ENCODE peak calls at places on chromosomes 4 and X, in four cellular contexts. P, N, B and K are unnamed samples.

GRCh38 chr4:159101983-159102622 is 776 bp upstream of the RAPGEF2 start:
- DNase-seq in P (no peak), N (no peak), B (no peak), K (peak; percentile 4)

GRCh38 chrX:63713510-63713909 is 71.5 kb downstream of the ARHGEF9 start:
- DNase-seq in P (no peak), N (no peak), B (no peak), K (no peak)

GRCh38 chr4:9800878-9801277 is 19.4 kb downstream of the DRD5 start:
- DNase-seq in P (no peak), N (no peak), B (no peak), K (no peak)

GRCh38 chrX:45068555-45068954 is 132.1 kb downstream of the DIPK2B start:
- DNase-seq in P (no peak), N (no peak), B (no peak), K (no peak)

GRCh38 chr4:79563218-79563617 is 155.2 kb upstream of the GK2 start:
- DNase-seq in P (no peak), N (no peak), B (no peak), K (no peak)

GRCh38 chr4:16844796-16845586 is 53.5 kb downstream of the LDB2 start:
- DNase-seq in P (no peak), N (no peak), B (peak; percentile 32), K (no peak)

GRCh38 chrX:47217121-47217851 is 1.2 kb upstream of the CDK16 start:
- DNase-seq in P (no peak), N (no peak), B (peak; percentile 44), K (peak; percentile 14)

GRCh38 chrX:39633293-39633692 is 464.5 kb downstream of the BCOR start:
- DNase-seq in P (no peak), N (no peak), B (no peak), K (no peak)

GRCh38 chrX:16578218-16578617 is 71.7 kb upstream of the S100G start:
- DNase-seq in P (no peak), N (no peak), B (no peak), K (no peak)

GRCh38 chrX:13897571-13897970 is 80.7 kb upstream of the GPM6B start:
- DNase-seq in P (no peak), N (no peak), B (no peak), K (no peak)

GRCh38 chrX:101078716-101079115 is at the start of gene TMEM35A:
- DNase-seq in P (no peak), N (no peak), B (no peak), K (no peak)

GRCh38 chr4:53916431-53916889 is 147.9 kb downstream of the CHIC2 start:
- DNase-seq in P (no peak), N (no peak), B (no peak), K (no peak)

GRCh38 chr4:115361781-115362180 is 248.4 kb upstream of the NDST4 start:
- DNase-seq in P (no peak), N (no peak), B (no peak), K (no peak)

GRCh38 chr4:182240161-182241130 is 2.8 kb upstream of the TENM3 start:
- DNase-seq in P (no peak), N (no peak), B (peak; percentile 81), K (peak; percentile 79)

GRCh38 chr4:176193126-176193525 is 2.3 kb downstream of the SPATA4 start:
- DNase-seq in P (no peak), N (no peak), B (no peak), K (no peak)

GRCh38 chrX:42930951-42931350 is 153.0 kb upstream of the PPP1R2C start:
- DNase-seq in P (no peak), N (no peak), B (no peak), K (no peak)

GRCh38 chr4:154630307-154630706 is 17.9 kb upstream of the FGG start:
- DNase-seq in P (no peak), N (no peak), B (no peak), K (no peak)

DNA sequence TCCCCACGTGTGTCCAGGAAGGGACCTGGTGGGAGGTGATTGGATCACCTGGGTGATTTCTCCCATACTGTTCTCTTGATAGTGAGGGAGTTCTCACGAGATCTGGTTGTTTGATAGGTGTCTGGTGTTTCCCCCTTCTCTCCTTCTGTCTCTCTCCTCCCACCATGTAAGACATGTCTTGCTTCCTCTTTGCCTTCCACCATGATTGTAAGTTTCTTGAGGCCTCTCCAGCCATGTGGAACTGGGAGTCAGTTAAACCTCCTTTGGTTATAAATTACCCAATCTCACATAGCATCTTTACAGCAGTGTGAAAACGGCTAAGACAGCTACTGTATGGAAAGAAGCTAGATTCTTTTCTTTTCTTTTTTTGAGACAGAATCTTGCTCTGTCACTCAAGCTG is 21.6 kb upstream of the FGG start:
- DNase-seq in P (no peak), N (no peak), B (no peak), K (no peak)
- TF ChIP-seq RNF2 in P (no peak), N (no peak), B (no peak), K (no peak)

DNA sequence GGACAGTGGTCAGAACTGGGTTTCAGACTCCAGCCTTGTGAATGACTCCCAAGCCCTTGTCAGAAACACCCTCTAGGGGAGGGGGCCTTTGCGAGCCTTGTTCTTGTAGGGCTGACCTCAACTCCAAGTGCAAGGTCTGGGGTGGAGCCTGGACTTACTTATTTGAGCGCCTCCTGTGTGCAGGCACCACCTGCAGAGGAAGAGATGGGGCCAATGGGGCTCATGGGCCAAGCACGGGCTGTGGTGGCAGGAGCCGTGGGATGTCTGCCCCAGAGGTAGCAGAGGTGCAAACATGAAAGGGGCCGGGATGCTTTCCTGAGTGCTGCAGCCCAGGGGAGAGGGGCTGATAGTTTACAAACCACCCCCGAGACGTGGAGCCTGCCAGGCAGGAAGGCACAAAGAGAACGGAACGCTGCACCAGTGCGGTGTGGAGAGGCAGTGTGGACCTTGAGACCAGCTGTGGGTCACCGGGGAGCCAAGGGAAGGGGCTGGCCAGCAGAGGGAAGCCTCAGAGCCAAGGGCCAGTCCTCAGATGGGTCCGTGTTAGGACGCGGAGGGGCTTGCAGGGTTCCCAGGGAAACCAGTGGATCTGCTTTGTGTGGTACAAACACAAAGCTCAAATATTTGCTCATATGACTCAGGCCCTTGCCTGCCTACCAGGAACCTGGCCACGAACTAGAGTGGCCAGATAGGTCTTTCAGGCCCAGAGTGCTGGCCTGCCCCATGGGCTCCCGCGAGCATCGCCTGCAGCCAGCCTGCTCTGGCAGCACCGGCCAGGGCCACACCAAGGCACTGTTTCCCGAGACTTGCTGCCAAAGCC is 8.7 kb upstream of the TADA2B start:
- DNase-seq in P (no peak), N (no peak), B (peak; percentile 91), K (peak; percentile 80)
- TF ChIP-seq RFX5 in P (no peak), N (no peak), B (no peak), K (no peak)

GRCh38 chr4:172950990-172951389 is 217.6 kb upstream of the GALNT7 start:
- DNase-seq in P (no peak), N (no peak), B (no peak), K (no peak)
- TF ChIP-seq EP300 in P (no peak), N (no peak), B (no peak), K (no peak)

GRCh38 chrX:110748256-110748811 is 47.3 kb downstream of the CHRDL1 start:
- DNase-seq in P (no peak), N (no peak), B (no peak), K (no peak)

GRCh38 chrX:110745288-110745687 is 50.3 kb downstream of the CHRDL1 start:
- DNase-seq in P (no peak), N (no peak), B (no peak), K (no peak)

GRCh38 chrX:110750526-110751189 is 45.0 kb downstream of the CHRDL1 start:
- DNase-seq in P (no peak), N (no peak), B (no peak), K (no peak)

GRCh38 chrX:110743679-110744340 is 51.8 kb downstream of the CHRDL1 start:
- DNase-seq in P (no peak), N (no peak), B (no peak), K (no peak)

DNA sequence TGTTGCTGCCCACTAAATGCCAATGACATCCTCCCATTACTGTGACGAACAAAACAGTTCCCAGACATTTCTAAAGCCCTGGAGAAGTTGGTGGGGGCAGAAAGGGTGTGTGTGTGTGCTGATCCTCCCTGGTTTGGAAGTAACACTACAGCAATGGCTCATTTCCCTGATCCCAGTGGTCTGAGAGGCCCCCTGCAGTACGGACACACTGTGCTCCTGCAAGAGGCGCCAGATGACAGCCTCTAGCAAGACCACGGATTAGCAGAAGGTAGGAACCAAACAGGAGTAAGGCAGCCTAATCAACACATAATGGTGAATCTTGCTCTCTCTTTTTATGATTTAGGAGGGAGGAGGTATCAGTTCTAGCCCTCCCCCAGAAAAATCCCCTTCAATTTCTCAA is 49.6 kb downstream of the CHRDL1 start:
- DNase-seq in P (no peak), N (no peak), B (no peak), K (no peak)
- TF ChIP-seq RNF2 in P (no peak), N (no peak), B (no peak), K (no peak)

DNA sequence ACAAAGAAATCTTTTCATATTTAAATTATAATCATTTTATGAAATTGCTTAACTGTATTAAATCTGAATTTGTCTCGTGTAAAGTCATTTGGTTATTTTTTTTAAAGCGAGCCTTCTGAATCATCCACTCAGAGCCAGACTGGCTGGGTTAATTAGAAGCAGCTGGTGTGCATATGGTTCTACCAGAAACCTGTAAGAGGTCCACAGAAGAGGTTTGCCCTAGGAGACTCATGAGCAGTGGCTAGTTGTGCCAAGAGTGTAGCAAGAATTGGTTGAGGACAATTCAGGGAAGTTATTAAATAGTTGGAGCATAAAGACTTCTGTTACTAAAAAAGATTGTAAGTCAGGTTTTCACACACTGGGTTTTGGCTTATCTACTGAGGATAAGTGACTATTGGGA is 267.4 kb downstream of the IL1RAPL2 start:
- DNase-seq in P (no peak), N (no peak), B (no peak), K (no peak)
- TF ChIP-seq RFX5 in P (no peak), N (no peak), B (no peak), K (no peak)

DNA sequence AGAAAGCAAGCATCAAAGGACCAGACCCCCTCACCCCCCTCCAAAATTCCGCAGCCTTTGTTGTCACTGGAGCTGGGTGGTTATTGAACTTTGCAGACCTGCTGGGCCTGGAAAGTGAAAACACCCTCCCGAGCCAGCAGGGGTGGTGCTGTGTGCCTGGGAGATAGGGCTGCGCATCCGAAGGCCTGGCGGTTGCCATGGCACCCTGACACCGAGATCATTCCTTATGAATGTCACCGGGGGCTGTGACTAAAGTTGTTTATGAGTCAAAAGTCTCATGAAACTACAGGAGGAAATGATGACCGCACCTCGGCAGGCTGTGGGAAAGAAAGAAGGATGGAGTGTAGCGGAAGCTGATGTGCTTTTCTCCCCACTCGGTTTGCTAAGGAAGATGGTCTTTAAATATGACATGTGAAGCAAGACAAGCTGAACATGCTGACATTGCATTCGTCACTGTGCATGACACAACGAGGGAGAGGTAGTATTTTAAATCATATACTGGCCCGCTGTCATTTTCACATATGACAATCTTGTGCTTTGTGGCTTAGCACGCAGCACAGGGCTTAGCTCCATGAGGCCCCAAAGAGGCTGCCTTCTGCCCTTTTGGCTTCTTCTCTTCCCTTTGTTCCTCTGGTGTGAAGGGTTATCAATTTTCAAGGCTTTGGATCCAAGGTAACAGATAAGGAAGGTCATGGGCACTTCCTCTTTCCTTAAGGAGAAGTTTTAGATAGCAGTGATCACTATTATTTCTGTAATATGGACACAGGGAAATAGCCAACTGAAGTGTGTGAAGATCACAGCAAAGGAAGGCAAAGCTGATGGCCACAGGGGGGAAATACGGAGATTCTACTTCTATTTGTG is 367.1 kb downstream of the UNC5C start:
- DNase-seq in P (no peak), N (peak; percentile 58), B (no peak), K (no peak)
- TF ChIP-seq EP300 in P (no peak), N (no peak), B (no peak), K (no peak)

DNA sequence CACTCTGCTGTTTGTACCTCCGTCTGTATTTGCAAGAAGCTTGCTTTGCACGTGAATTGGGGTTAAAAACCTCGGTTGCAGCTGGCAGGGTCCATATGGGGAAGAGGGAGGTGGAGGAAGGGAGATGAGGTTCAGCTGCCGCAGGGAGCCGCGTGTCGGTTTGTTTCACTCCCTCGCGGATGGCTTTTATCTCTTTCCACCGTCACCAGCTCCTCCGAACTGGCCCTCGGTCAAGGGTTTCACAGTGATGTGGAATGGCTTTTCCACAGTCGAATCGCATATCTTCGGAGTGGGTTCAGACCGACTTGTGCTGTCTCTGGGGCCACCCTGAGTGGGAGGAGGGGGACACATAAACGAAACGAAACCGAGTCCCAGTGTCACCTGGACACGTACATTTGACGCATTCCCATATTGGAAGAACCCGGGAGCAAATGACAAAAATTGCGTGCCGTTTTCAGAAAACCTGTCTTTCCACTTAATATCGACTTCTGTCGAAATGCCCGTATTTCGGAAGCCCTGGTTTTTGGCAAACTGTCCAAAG is 929 bp downstream of the ZBTB33 start:
- DNase-seq in P (no peak), N (peak; percentile 22), B (peak; percentile 3), K (peak; percentile 31)
- TF ChIP-seq RNF2 in P (no peak), N (no peak), B (no peak), K (no peak)